ENCODE peak calls at places on chromosomes 12 and 14, in eight cellular contexts. One of them, this sample, is unnamed.
A peak's percentile ranks its signal among the peaks of the same experiment; 100 is the strongest.

GRCh38 chr14:68427550-68427890 is 365.3 kb downstream of the ZFP36L1 start:
- DNase-seq in AG04450: no peak
- DNase-seq in GM06990: no peak
- DNase-seq in left ventricle myocardium inferior: no peak
- DNase-seq in heart right ventricle: no peak
- DNase-seq in CD8-positive, alpha-beta memory T cell: no peak
- DNase-seq in fibroblast of lung: no peak
- DNase-seq in Panc1: no peak
- DNase-seq in this sample: no peak

GRCh38 chr14:22427771-22428228 is 161.2 kb downstream of the DAD1 start:
- DNase-seq in AG04450: no peak
- DNase-seq in GM06990: no peak
- DNase-seq in left ventricle myocardium inferior: peak; percentile 26
- DNase-seq in heart right ventricle: no peak
- DNase-seq in CD8-positive, alpha-beta memory T cell: no peak
- DNase-seq in fibroblast of lung: peak; percentile 88
- DNase-seq in Panc1: no peak
- DNase-seq in this sample: no peak

GRCh38 chr12:106113042-106113441 is 25.7 kb downstream of the NUAK1 start:
- DNase-seq in AG04450: no peak
- DNase-seq in GM06990: no peak
- DNase-seq in left ventricle myocardium inferior: no peak
- DNase-seq in heart right ventricle: no peak
- DNase-seq in CD8-positive, alpha-beta memory T cell: no peak
- DNase-seq in fibroblast of lung: no peak
- DNase-seq in Panc1: no peak
- DNase-seq in this sample: no peak

GRCh38 chr14:77087631-77088030 is 10.4 kb upstream of the CIPC start:
- DNase-seq in AG04450: no peak
- DNase-seq in GM06990: no peak
- DNase-seq in left ventricle myocardium inferior: no peak
- DNase-seq in heart right ventricle: no peak
- DNase-seq in CD8-positive, alpha-beta memory T cell: no peak
- DNase-seq in fibroblast of lung: no peak
- DNase-seq in Panc1: no peak
- DNase-seq in this sample: no peak

GRCh38 chr12:11513288-11513687 is 117.9 kb upstream of the PRB2 start:
- DNase-seq in AG04450: no peak
- DNase-seq in GM06990: no peak
- DNase-seq in left ventricle myocardium inferior: no peak
- DNase-seq in heart right ventricle: no peak
- DNase-seq in CD8-positive, alpha-beta memory T cell: no peak
- DNase-seq in fibroblast of lung: no peak
- DNase-seq in Panc1: no peak
- DNase-seq in this sample: no peak

GRCh38 chr12:123445388-123446344 is 9.2 kb upstream of the RILPL2 start:
- DNase-seq in AG04450: peak; percentile 20
- DNase-seq in GM06990: peak; percentile 44
- DNase-seq in left ventricle myocardium inferior: peak; percentile 35
- DNase-seq in heart right ventricle: peak; percentile 28
- DNase-seq in CD8-positive, alpha-beta memory T cell: no peak
- DNase-seq in fibroblast of lung: peak; percentile 68
- DNase-seq in Panc1: no peak
- DNase-seq in this sample: no peak

GRCh38 chr12:188910-189621 is 24.9 kb downstream of the SLC6A12 start:
- DNase-seq in AG04450: peak; percentile 18
- DNase-seq in GM06990: peak; percentile 25
- DNase-seq in left ventricle myocardium inferior: peak; percentile 55
- DNase-seq in heart right ventricle: peak; percentile 67
- DNase-seq in CD8-positive, alpha-beta memory T cell: peak; percentile 4
- DNase-seq in fibroblast of lung: peak; percentile 48
- DNase-seq in Panc1: no peak
- DNase-seq in this sample: no peak

GRCh38 chr12:15808250-15808971 is 19.2 kb upstream of the EPS8 start:
- DNase-seq in AG04450: peak; percentile 55
- DNase-seq in GM06990: no peak
- DNase-seq in left ventricle myocardium inferior: no peak
- DNase-seq in heart right ventricle: no peak
- DNase-seq in CD8-positive, alpha-beta memory T cell: no peak
- DNase-seq in fibroblast of lung: peak; percentile 78
- DNase-seq in Panc1: no peak
- DNase-seq in this sample: no peak

GRCh38 chr14:28765907-28766504 is 581 bp upstream of the FOXG1 start:
- DNase-seq in AG04450: no peak
- DNase-seq in GM06990: peak; percentile 60
- DNase-seq in left ventricle myocardium inferior: no peak
- DNase-seq in heart right ventricle: no peak
- DNase-seq in CD8-positive, alpha-beta memory T cell: no peak
- DNase-seq in fibroblast of lung: no peak
- DNase-seq in Panc1: no peak
- DNase-seq in this sample: no peak

GRCh38 chr12:48189331-48190125 is 6.1 kb downstream of the CCDC184 start:
- DNase-seq in AG04450: no peak
- DNase-seq in GM06990: no peak
- DNase-seq in left ventricle myocardium inferior: peak; percentile 33
- DNase-seq in heart right ventricle: no peak
- DNase-seq in CD8-positive, alpha-beta memory T cell: peak; percentile 49
- DNase-seq in fibroblast of lung: peak; percentile 75
- DNase-seq in Panc1: peak; percentile 67
- DNase-seq in this sample: peak; percentile 83

GRCh38 chr14:98940693-98941437 is 331.1 kb downstream of the BCL11B start:
- DNase-seq in AG04450: no peak
- DNase-seq in GM06990: no peak
- DNase-seq in left ventricle myocardium inferior: no peak
- DNase-seq in heart right ventricle: no peak
- DNase-seq in CD8-positive, alpha-beta memory T cell: no peak
- DNase-seq in fibroblast of lung: no peak
- DNase-seq in Panc1: no peak
- DNase-seq in this sample: no peak

GRCh38 chr14:58599145-58599544 is 38.6 kb upstream of the DACT1 start:
- DNase-seq in AG04450: no peak
- DNase-seq in GM06990: no peak
- DNase-seq in left ventricle myocardium inferior: no peak
- DNase-seq in heart right ventricle: no peak
- DNase-seq in CD8-positive, alpha-beta memory T cell: no peak
- DNase-seq in fibroblast of lung: no peak
- DNase-seq in Panc1: no peak
- DNase-seq in this sample: no peak

GRCh38 chr14:64682173-64682710 is 22.0 kb upstream of the PLEKHG3 start:
- DNase-seq in AG04450: no peak
- DNase-seq in GM06990: no peak
- DNase-seq in left ventricle myocardium inferior: peak; percentile 64
- DNase-seq in heart right ventricle: peak; percentile 71
- DNase-seq in CD8-positive, alpha-beta memory T cell: no peak
- DNase-seq in fibroblast of lung: peak; percentile 53
- DNase-seq in Panc1: no peak
- DNase-seq in this sample: no peak

GRCh38 chr12:113244015-113244983 is 23.0 kb downstream of the TPCN1 start:
- DNase-seq in AG04450: no peak
- DNase-seq in GM06990: no peak
- DNase-seq in left ventricle myocardium inferior: peak; percentile 71
- DNase-seq in heart right ventricle: peak; percentile 73
- DNase-seq in CD8-positive, alpha-beta memory T cell: no peak
- DNase-seq in fibroblast of lung: no peak
- DNase-seq in Panc1: no peak
- DNase-seq in this sample: no peak

GRCh38 chr12:57552692-57553321 is 3.0 kb downstream of the KIF5A start:
- DNase-seq in AG04450: no peak
- DNase-seq in GM06990: no peak
- DNase-seq in left ventricle myocardium inferior: no peak
- DNase-seq in heart right ventricle: no peak
- DNase-seq in CD8-positive, alpha-beta memory T cell: no peak
- DNase-seq in fibroblast of lung: peak; percentile 11
- DNase-seq in Panc1: no peak
- DNase-seq in this sample: no peak

GRCh38 chr14:104680056-104680805 is 9.2 kb upstream of the INF2 start:
- DNase-seq in AG04450: no peak
- DNase-seq in GM06990: no peak
- DNase-seq in left ventricle myocardium inferior: peak; percentile 23
- DNase-seq in heart right ventricle: no peak
- DNase-seq in CD8-positive, alpha-beta memory T cell: no peak
- DNase-seq in fibroblast of lung: peak; percentile 75
- DNase-seq in Panc1: no peak
- DNase-seq in this sample: no peak

GRCh38 chr12:89476232-89476631 is 48.4 kb downstream of the GALNT4 start:
- DNase-seq in AG04450: no peak
- DNase-seq in GM06990: no peak
- DNase-seq in left ventricle myocardium inferior: no peak
- DNase-seq in heart right ventricle: no peak
- DNase-seq in CD8-positive, alpha-beta memory T cell: no peak
- DNase-seq in fibroblast of lung: no peak
- DNase-seq in Panc1: no peak
- DNase-seq in this sample: no peak

GRCh38 chr14:51400142-51400541 is 160.1 kb downstream of the TMX1 start:
- DNase-seq in AG04450: no peak
- DNase-seq in GM06990: no peak
- DNase-seq in left ventricle myocardium inferior: no peak
- DNase-seq in heart right ventricle: no peak
- DNase-seq in CD8-positive, alpha-beta memory T cell: no peak
- DNase-seq in fibroblast of lung: peak; percentile 28
- DNase-seq in Panc1: no peak
- DNase-seq in this sample: no peak

DNA sequence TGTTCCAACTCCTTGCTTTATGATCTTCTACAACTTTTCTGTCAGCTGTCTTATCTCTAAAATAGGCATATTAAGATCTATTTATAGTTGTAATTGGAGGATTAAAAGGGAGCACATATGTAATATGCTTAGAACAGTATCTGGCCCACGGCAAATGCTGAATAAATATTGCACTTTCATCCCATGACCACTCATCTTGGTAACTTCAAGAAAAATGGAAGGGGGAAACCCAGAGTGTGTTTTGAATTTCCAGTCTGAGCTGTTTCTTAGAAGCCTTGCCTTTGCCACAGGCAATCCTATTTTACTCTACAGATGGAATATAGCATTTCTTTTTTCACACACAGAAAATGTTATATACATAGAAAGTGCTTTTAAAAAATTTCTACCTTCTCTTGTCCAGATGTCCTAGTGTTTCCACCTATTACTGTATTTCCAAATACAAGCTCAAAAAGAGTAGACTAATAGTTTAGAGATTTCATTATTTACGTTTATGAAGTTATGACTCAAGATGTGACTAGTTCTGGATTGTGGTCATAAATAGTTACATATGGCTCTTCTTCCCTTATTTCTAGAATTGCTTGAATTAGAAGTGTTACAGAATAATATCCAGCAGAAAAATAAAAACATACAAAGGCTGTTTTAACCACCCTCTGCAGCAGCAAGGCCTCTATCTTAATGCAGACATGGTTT is 6.2 kb upstream of the STXBP6 start:
- DNase-seq in AG04450: no peak
- DNase-seq in GM06990: no peak
- DNase-seq in left ventricle myocardium inferior: no peak
- DNase-seq in heart right ventricle: no peak
- DNase-seq in CD8-positive, alpha-beta memory T cell: no peak
- DNase-seq in fibroblast of lung: peak; percentile 54
- DNase-seq in Panc1: no peak
- DNase-seq in this sample: no peak
- H3K4me3 ChIP-seq in AG04450: no peak overlapping the region
- H3K4me3 ChIP-seq in GM06990: no peak overlapping the region
- H3K4me3 ChIP-seq in left ventricle myocardium inferior: no peak overlapping the region
- H3K4me3 ChIP-seq in heart right ventricle: no peak overlapping the region
- H3K4me3 ChIP-seq in CD8-positive, alpha-beta memory T cell: no peak overlapping the region
- H3K4me3 ChIP-seq in fibroblast of lung: no peak overlapping the region
- H3K4me3 ChIP-seq in Panc1: no peak overlapping the region
- H3K4me3 ChIP-seq in this sample: no peak overlapping the region

DNA sequence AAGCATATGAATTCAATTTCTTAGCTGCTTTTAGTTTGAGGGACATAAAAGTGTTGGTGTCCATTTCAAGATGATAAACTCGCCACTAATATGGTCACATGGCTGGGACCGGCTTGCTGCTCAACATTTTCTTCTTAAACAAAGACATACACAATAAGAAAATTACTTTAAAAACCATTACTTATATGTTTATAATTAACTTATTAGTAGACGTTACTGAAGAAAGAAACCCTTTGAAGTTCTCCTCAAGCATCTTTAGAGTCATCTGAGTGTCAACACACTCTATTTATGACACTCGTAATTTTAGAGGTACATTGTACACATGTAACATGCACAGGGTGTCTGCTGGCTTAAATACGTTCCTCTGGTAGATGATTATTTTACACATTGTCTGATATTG is 74.7 kb downstream of the BMP4 start:
- DNase-seq in AG04450: no peak
- DNase-seq in GM06990: no peak
- DNase-seq in left ventricle myocardium inferior: no peak
- DNase-seq in heart right ventricle: no peak
- DNase-seq in CD8-positive, alpha-beta memory T cell: no peak
- DNase-seq in fibroblast of lung: no peak
- DNase-seq in Panc1: no peak
- DNase-seq in this sample: no peak
- H3K4me3 ChIP-seq in AG04450: no peak overlapping the region
- H3K4me3 ChIP-seq in GM06990: no peak overlapping the region
- H3K4me3 ChIP-seq in left ventricle myocardium inferior: no peak overlapping the region
- H3K4me3 ChIP-seq in heart right ventricle: no peak overlapping the region
- H3K4me3 ChIP-seq in CD8-positive, alpha-beta memory T cell: no peak overlapping the region
- H3K4me3 ChIP-seq in fibroblast of lung: no peak overlapping the region
- H3K4me3 ChIP-seq in Panc1: no peak overlapping the region
- H3K4me3 ChIP-seq in this sample: no peak overlapping the region

DNA sequence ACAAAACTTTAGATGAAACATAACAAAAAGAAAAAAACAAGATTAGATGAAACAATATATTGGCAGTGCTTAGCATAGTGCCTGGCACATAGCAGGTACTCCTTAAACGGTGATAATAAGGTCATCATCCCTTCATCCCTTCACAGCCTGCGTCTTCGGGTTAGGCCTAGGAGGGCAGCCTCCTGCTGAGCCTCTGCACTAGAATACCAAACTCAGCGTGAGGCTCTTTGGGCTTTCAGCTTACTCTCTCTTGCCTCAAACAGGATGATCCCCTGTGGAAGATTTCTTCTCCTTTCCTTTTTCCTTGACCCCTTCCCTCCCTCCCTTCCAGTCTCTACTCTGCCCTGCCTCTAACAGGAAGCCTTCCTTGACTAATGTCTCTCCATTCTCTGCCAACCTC is 14.4 kb upstream of the FIGNL2 start:
- DNase-seq in AG04450: no peak
- DNase-seq in GM06990: no peak
- DNase-seq in left ventricle myocardium inferior: no peak
- DNase-seq in heart right ventricle: no peak
- DNase-seq in CD8-positive, alpha-beta memory T cell: no peak
- DNase-seq in fibroblast of lung: no peak
- DNase-seq in Panc1: no peak
- DNase-seq in this sample: no peak
- H3K4me3 ChIP-seq in AG04450: no peak overlapping the region
- H3K4me3 ChIP-seq in GM06990: no peak overlapping the region
- H3K4me3 ChIP-seq in left ventricle myocardium inferior: no peak overlapping the region
- H3K4me3 ChIP-seq in heart right ventricle: no peak overlapping the region
- H3K4me3 ChIP-seq in CD8-positive, alpha-beta memory T cell: no peak overlapping the region
- H3K4me3 ChIP-seq in fibroblast of lung: no peak overlapping the region
- H3K4me3 ChIP-seq in Panc1: no peak overlapping the region
- H3K4me3 ChIP-seq in this sample: no peak overlapping the region

DNA sequence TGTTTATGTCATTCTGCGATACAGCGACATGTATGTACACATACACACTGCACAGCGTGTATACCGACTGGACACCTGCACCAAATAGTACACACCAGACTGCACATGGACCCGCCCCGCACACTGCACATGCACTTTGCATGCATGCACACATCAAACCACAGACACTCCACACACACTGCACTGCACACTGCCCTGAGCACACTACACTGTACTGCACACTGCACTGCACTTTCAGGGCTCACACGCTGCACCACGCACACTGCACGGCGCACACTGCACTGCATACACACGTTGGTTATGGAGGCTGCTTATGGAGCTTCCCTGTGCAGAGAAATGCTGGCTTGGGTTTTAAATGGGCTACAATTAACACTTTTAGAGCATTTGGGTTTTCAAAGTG is 1.6 kb downstream of the PAPLN start:
- DNase-seq in AG04450: no peak
- DNase-seq in GM06990: no peak
- DNase-seq in left ventricle myocardium inferior: no peak
- DNase-seq in heart right ventricle: no peak
- DNase-seq in CD8-positive, alpha-beta memory T cell: no peak
- DNase-seq in fibroblast of lung: no peak
- DNase-seq in Panc1: no peak
- DNase-seq in this sample: no peak
- H3K4me3 ChIP-seq in AG04450: peak overlapping the region; percentile 13
- H3K4me3 ChIP-seq in GM06990: no peak overlapping the region
- H3K4me3 ChIP-seq in left ventricle myocardium inferior: peak overlapping the region; percentile 70
- H3K4me3 ChIP-seq in heart right ventricle: no peak overlapping the region
- H3K4me3 ChIP-seq in CD8-positive, alpha-beta memory T cell: no peak overlapping the region
- H3K4me3 ChIP-seq in fibroblast of lung: no peak overlapping the region
- H3K4me3 ChIP-seq in Panc1: peak overlapping the region; percentile 19
- H3K4me3 ChIP-seq in this sample: peak overlapping the region; percentile 45